ENCODE peak calls at places on chromosomes 16 and 17, in seven cellular contexts. G, J, H, U, V, A and K are unnamed samples.

GRCh38 chr16:80684136-80684765 is 120.1 kb downstream of the CDYL2 start:
- DNase-seq in J (no peak), A (no peak), G (no peak), U (no peak), V (no peak), H (no peak), K (no peak)

GRCh38 chr17:1638171-1638583 is 7.4 kb downstream of the SCARF1 start:
- DNase-seq in V (no peak), J (no peak), A (no peak), G (no peak), H (no peak), U (no peak), K (no peak)

GRCh38 chr16:23922406-23922805 is 86.6 kb downstream of the PRKCB start:
- DNase-seq in U (no peak), V (no peak), H (no peak), A (no peak), J (no peak), G (no peak), K (no peak)

GRCh38 chr17:35765086-35765710 is 4.5 kb downstream of the C17orf50 start:
- DNase-seq in A (no peak), H (no peak), J (no peak), U (peak; percentile 60), V (no peak), G (no peak), K (no peak)

GRCh38 chr17:55347341-55347740 is 74.3 kb downstream of the MMD start:
- DNase-seq in H (no peak), A (no peak), V (no peak), J (no peak), U (no peak), G (no peak), K (no peak)

GRCh38 chr16:30764816-30765465 is 2.8 kb downstream of the RNF40 start:
- DNase-seq in H (peak; percentile 4), A (no peak), J (no peak), U (no peak), G (no peak), V (no peak), K (no peak)

GRCh38 chr17:11644265-11645212 is 46.3 kb downstream of the DNAH9 start:
- DNase-seq in H (peak; percentile 73), V (no peak), A (peak; percentile 24), U (peak; percentile 39), G (no peak), J (peak; percentile 83), K (no peak)

GRCh38 chr16:2964416-2965223 is 545 bp downstream of the KREMEN2 start:
- DNase-seq in U (peak; percentile 27), H (peak; percentile 7), J (peak; percentile 84), A (peak; percentile 52), G (no peak), V (no peak), K (no peak)

GRCh38 chr16:21268236-21268635 is 9.9 kb downstream of the CRYM start:
- DNase-seq in U (no peak), V (no peak), G (no peak), H (no peak), A (no peak), J (no peak), K (no peak)

GRCh38 chr16:4799171-4799855 is 3.1 kb downstream of the ROGDI start:
- DNase-seq in V (no peak), J (no peak), A (no peak), G (no peak), H (no peak), U (no peak), K (no peak)

GRCh38 chr16:84175351-84176081 is 11.3 kb downstream of the TAF1C start:
- DNase-seq in G (no peak), U (no peak), V (no peak), J (no peak), H (no peak), A (peak; percentile 47), K (no peak)

GRCh38 chr17:7413346-7413985 is 5.8 kb downstream of the NLGN2 start:
- DNase-seq in U (peak; percentile 77), A (no peak), G (no peak), V (no peak), J (peak; percentile 79), H (no peak), K (no peak)

GRCh38 chr16:86396918-86397317 is 113.4 kb upstream of the FOXF1 start:
- DNase-seq in G (no peak), H (no peak), V (no peak), J (peak; percentile 92), A (no peak), U (peak; percentile 97), K (no peak)

GRCh38 chr17:69485126-69485724 is 70.7 kb downstream of the MAP2K6 start:
- DNase-seq in J (no peak), V (no peak), H (no peak), U (no peak), G (no peak), A (no peak), K (no peak)

GRCh38 chr16:84059946-84060901 is 17.6 kb upstream of the SLC38A8 start:
- DNase-seq in V (no peak), J (no peak), U (no peak), A (no peak), H (no peak), G (no peak), K (no peak)

GRCh38 chr16:53841884-53842283 is 137.9 kb downstream of the FTO start:
- DNase-seq in V (no peak), H (no peak), A (no peak), G (no peak), J (no peak), U (no peak), K (no peak)

GRCh38 chr16:1794221-1794871 is 841 bp upstream of the IGFALS start:
- DNase-seq in U (no peak), J (no peak), G (no peak), H (peak; percentile 7), V (no peak), A (no peak), K (no peak)

GRCh38 chr17:46768540-46768870 is 50.0 kb downstream of the WNT3 start:
- DNase-seq in G (no peak), A (no peak), H (no peak), V (no peak), J (no peak), U (no peak), K (no peak)

GRCh38 chr17:16419929-16420271 is 4.5 kb downstream of the TRPV2 start:
- DNase-seq in V (no peak), J (peak; percentile 93), U (peak; percentile 88), A (peak; percentile 36), H (no peak), G (no peak), K (no peak)

GRCh38 chr17:66987059-66987616 is 22.6 kb downstream of the CACNG4 start:
- DNase-seq in J (no peak), A (no peak), U (no peak), H (no peak), V (no peak), G (no peak), K (no peak)

GRCh38 chr16:63461248-63461841 is 1425.1 kb upstream of the CDH8 start:
- DNase-seq in J (no peak), V (no peak), A (no peak), U (peak; percentile 38), G (no peak), H (no peak), K (no peak)

GRCh38 chr16:4288148-4288921 is 15.5 kb upstream of the TFAP4 start:
- DNase-seq in G (peak; percentile 64), V (peak; percentile 71), U (peak; percentile 65), A (peak; percentile 79), H (peak; percentile 74), J (peak; percentile 68), K (peak; percentile 86)

GRCh38 chr16:87723224-87723619 is 42.6 kb downstream of the KLHDC4 start:
- DNase-seq in J (peak; percentile 67), V (no peak), U (peak; percentile 51), H (peak; percentile 72), A (no peak), G (no peak), K (peak; percentile 78)

GRCh38 chr17:45016823-45017222 is 34.6 kb downstream of the DCAKD start:
- DNase-seq in A (no peak), H (no peak), V (no peak), J (peak; percentile 48), U (peak; percentile 41), G (no peak), K (no peak)

GRCh38 chr17:72394531-72394930 is 273.7 kb downstream of the SOX9 start:
- DNase-seq in A (no peak), V (no peak), J (peak; percentile 38), U (peak; percentile 35), H (no peak), G (no peak), K (no peak)

GRCh38 chr17:27562777-27563455 is 68.1 kb upstream of the LGALS9 start:
- DNase-seq in G (no peak), H (no peak), J (no peak), U (no peak), V (no peak), A (no peak), K (no peak)

GRCh38 chr17:57782051-57782490 is 37.0 kb upstream of the CCDC182 start:
- DNase-seq in A (no peak), U (no peak), J (no peak), V (no peak), G (no peak), H (peak; percentile 45), K (peak; percentile 46)

GRCh38 chr16:89193576-89194293 is 6.6 kb downstream of the SLC22A31 start:
- DNase-seq in J (peak; percentile 31), G (no peak), H (no peak), U (no peak), V (no peak), A (no peak), K (peak; percentile 39)

GRCh38 chr17:652310-652709 is 62.3 kb downstream of the VPS53 start:
- DNase-seq in U (no peak), V (no peak), H (peak; percentile 82), J (no peak), G (no peak), A (no peak), K (peak; percentile 92)

GRCh38 chr17:81667754-81668153 is 1.2 kb downstream of the CCDC137 start:
- DNase-seq in A (no peak), J (peak; percentile 32), G (no peak), H (no peak), V (no peak), U (no peak), K (no peak)

GRCh38 chr16:85757341-85757822 is 6.5 kb upstream of the C16orf74 start:
- DNase-seq in G (no peak), J (peak; percentile 80), H (no peak), A (no peak), V (no peak), U (peak; percentile 78), K (no peak)

GRCh38 chr16:51984395-51984794 is 562.5 kb downstream of the TOX3 start:
- DNase-seq in H (no peak), G (no peak), U (no peak), A (no peak), J (no peak), V (no peak), K (no peak)

GRCh38 chr17:36921131-36921851 is 16.0 kb upstream of the LHX1 start:
- DNase-seq in V (no peak), H (no peak), A (peak; percentile 54), G (no peak), J (peak; percentile 92), U (no peak), K (no peak)

GRCh38 chr17:64349949-64350348 is 40.7 kb downstream of the PECAM1 start:
- DNase-seq in U (no peak), G (no peak), H (no peak), J (no peak), A (no peak), V (no peak), K (no peak)

GRCh38 chr16:69084301-69084700 is 21.2 kb upstream of the HAS3 start:
- DNase-seq in A (no peak), H (no peak), G (no peak), U (peak; percentile 67), J (no peak), V (no peak), K (no peak)